ENCODE peak calls at places on chromosomes 13 and 19, in ten cellular contexts. B is EL; U is activated naive CD4-positive, alpha-beta T cell; D is iris pigment epithelial cell; E is stimulated activated CD4-positive, alpha-beta T cell treated with anti-CD3 and anti-CD28 coated beads, Interleukin-1b, Interleukin-23, amount 100 ng/mL, for 48 hours; S is amniotic stem cell; I is C1 segment of cervical spinal cord; M is NCI-H146; V is astrocyte; W is stimulated activated CD8-positive, alpha-beta memory T cell treated with anti-CD3 and anti-CD28 coated beads, Interleukin-7, amount 100 ng/mL, for 48 hours. O is an unnamed sample.

GRCh38 chr19:39507715-39508364 is 7.1 kb upstream of the SELENOV start:
- DNase-seq in D (no peak), S (no peak), M (peak; percentile 64), E (no peak), W (no peak), B (no peak), V (no peak), I (no peak), U (no peak), O (no peak)

GRCh38 chr19:32264568-32264967 is 80.8 kb upstream of the ZNF507 start:
- DNase-seq in D (no peak), V (no peak), S (no peak), U (no peak), I (no peak), B (no peak), E (no peak), M (no peak), W (no peak), O (no peak)

GRCh38 chr19:57055956-57056355 is 63.8 kb upstream of the USP29 start:
- DNase-seq in I (no peak), B (no peak), W (no peak), M (no peak), U (no peak), S (no peak), E (no peak), V (no peak), D (no peak), O (no peak)

GRCh38 chr19:56304243-56304642 is 10.4 kb downstream of the ZSCAN5A start:
- DNase-seq in M (no peak), W (no peak), E (no peak), U (no peak), D (no peak), S (no peak), I (no peak), B (no peak), V (no peak), O (no peak)

GRCh38 chr13:73018336-73018735 is 40.5 kb upstream of the KLF5 start:
- DNase-seq in B (peak; percentile 41), E (no peak), D (peak; percentile 21), S (no peak), I (no peak), W (no peak), U (no peak), M (no peak), V (peak; percentile 44), O (no peak)

GRCh38 chr13:20412761-20413355 is 112.8 kb downstream of the CRYL1 start:
- DNase-seq in E (peak; percentile 39), V (no peak), M (no peak), I (no peak), B (peak; percentile 14), D (peak; percentile 15), S (no peak), U (no peak), W (no peak), O (no peak)

GRCh38 chr19:30118760-30119159 is 176.7 kb downstream of the URI1 start:
- DNase-seq in D (no peak), M (no peak), B (no peak), W (no peak), E (no peak), I (no peak), S (no peak), V (no peak), U (no peak), O (no peak)

GRCh38 chr19:1568320-1569019 is at the start of gene MEX3D:
- DNase-seq in W (peak; percentile 59), B (peak; percentile 75), V (peak; percentile 4), U (peak; percentile 49), S (peak; percentile 30), D (peak; percentile 61), E (peak; percentile 78), M (peak; percentile 69), I (peak; percentile 14), O (peak; percentile 99)

GRCh38 chr19:47210689-47211316 is 20.2 kb downstream of the BBC3 start:
- DNase-seq in U (peak; percentile 66), V (peak; percentile 41), D (peak; percentile 74), I (peak; percentile 48), M (peak; percentile 74), E (peak; percentile 72), B (peak; percentile 83), S (peak; percentile 62), W (peak; percentile 61), O (peak; percentile 81)

GRCh38 chr13:38386421-38386820 is 36.8 kb downstream of the UFM1 start:
- DNase-seq in I (no peak), W (no peak), D (peak; percentile 89), M (no peak), E (no peak), U (no peak), B (no peak), S (no peak), V (no peak), O (peak; percentile 35)

GRCh38 chr13:98327326-98328314 is 150.6 kb upstream of the RNF113B start:
- DNase-seq in S (no peak), U (no peak), B (peak; percentile 34), V (peak; percentile 83), E (no peak), I (no peak), M (no peak), W (no peak), D (peak; percentile 82), O (peak; percentile 22)

GRCh38 chr13:44869167-44869566 is 120.1 kb downstream of the NUFIP1 start:
- DNase-seq in S (no peak), D (no peak), V (no peak), M (no peak), B (no peak), I (no peak), W (no peak), U (no peak), E (no peak), O (no peak)

GRCh38 chr19:39430675-39431593 is 4.8 kb downstream of the RPS16 start:
- DNase-seq in S (no peak), E (peak; percentile 83), W (peak; percentile 72), M (no peak), I (peak; percentile 26), B (peak; percentile 90), V (peak; percentile 100), U (no peak), D (peak; percentile 100), O (no peak)

GRCh38 chr13:82358284-82358683 is 1524.0 kb downstream of the SLITRK1 start:
- DNase-seq in I (no peak), W (no peak), M (no peak), D (peak; percentile 10), B (peak; percentile 41), E (no peak), U (no peak), V (peak; percentile 5), S (no peak), O (no peak)

GRCh38 chr19:21158523-21159135 is 16.8 kb downstream of the ZNF431 start:
- DNase-seq in W (no peak), B (peak; percentile 58), U (no peak), M (no peak), E (no peak), D (peak; percentile 70), I (no peak), V (peak; percentile 72), S (no peak), O (no peak)

GRCh38 chr19:13430790-13431582 is 75.3 kb downstream of the CACNA1A start:
- DNase-seq in B (peak; percentile 57), W (peak; percentile 35), U (peak; percentile 9), V (peak; percentile 7), I (no peak), S (peak; percentile 17), D (peak; percentile 48), E (peak; percentile 50), M (peak; percentile 19), O (peak; percentile 74)

GRCh38 chr19:49017041-49017665 is at the start of gene LHB:
- DNase-seq in M (no peak), E (no peak), V (no peak), I (no peak), B (no peak), W (no peak), D (no peak), S (no peak), U (no peak), O (no peak)

GRCh38 chr13:99217461-99218101 is 16.9 kb downstream of the UBAC2 start:
- DNase-seq in D (no peak), W (no peak), V (no peak), M (no peak), S (no peak), I (no peak), E (peak; percentile 16), U (no peak), B (no peak), O (no peak)

GRCh38 chr19:18972301-18972831 is 31.3 kb upstream of the HOMER3 start:
- DNase-seq in I (no peak), S (peak; percentile 35), E (no peak), M (no peak), D (peak; percentile 42), B (peak; percentile 56), V (no peak), U (no peak), W (no peak), O (no peak)

GRCh38 chr13:67990868-67991267 is 760.7 kb upstream of the PCDH9 start:
- DNase-seq in U (no peak), S (no peak), M (no peak), W (no peak), E (no peak), V (no peak), B (no peak), I (no peak), D (no peak), O (no peak)